ENCODE peak calls at places on chromosomes 2 and 18, in four cellular contexts. One of them, this sample, is unnamed.

GRCh38 chr2:45743531-45744391 is 92.3 kb downstream of the PRKCE start:
- DNase-seq in cardiac muscle cell: peak
- DNase-seq in colonic mucosa: peak
- DNase-seq in HCT116: no peak
- DNase-seq in this sample: no peak

GRCh38 chr2:214076527-214076926 is 334.3 kb upstream of the VWC2L start:
- DNase-seq in colonic mucosa: no peak
- DNase-seq in HCT116: no peak
- DNase-seq in cardiac muscle cell: no peak
- DNase-seq in this sample: no peak

GRCh38 chr2:238169021-238169707 is 10.4 kb downstream of the ERFE start:
- DNase-seq in cardiac muscle cell: peak
- DNase-seq in HCT116: no peak
- DNase-seq in colonic mucosa: no peak
- DNase-seq in this sample: no peak

GRCh38 chr18:10405014-10405493 is 49.4 kb upstream of the APCDD1 start:
- DNase-seq in HCT116: no peak
- DNase-seq in colonic mucosa: no peak
- DNase-seq in cardiac muscle cell: peak
- DNase-seq in this sample: no peak

GRCh38 chr18:36410346-36410745 is 112.8 kb downstream of the FHOD3 start:
- DNase-seq in cardiac muscle cell: no peak
- DNase-seq in HCT116: no peak
- DNase-seq in colonic mucosa: no peak
- DNase-seq in this sample: no peak

GRCh38 chr2:237310515-237311114 is 103.3 kb downstream of the COL6A3 start:
- DNase-seq in cardiac muscle cell: no peak
- DNase-seq in colonic mucosa: no peak
- DNase-seq in HCT116: no peak
- DNase-seq in this sample: no peak

GRCh38 chr18:79544386-79544963 is 135.1 kb upstream of the CTDP1 start:
- DNase-seq in cardiac muscle cell: no peak
- DNase-seq in colonic mucosa: no peak
- DNase-seq in HCT116: no peak
- DNase-seq in this sample: no peak

GRCh38 chr2:177161741-177162440 is 50.7 kb upstream of the HNRNPA3 start:
- DNase-seq in HCT116: no peak
- DNase-seq in cardiac muscle cell: peak
- DNase-seq in colonic mucosa: no peak
- DNase-seq in this sample: no peak

GRCh38 chr18:46398005-46398404 is 259.0 kb downstream of the LOXHD1 start:
- DNase-seq in cardiac muscle cell: no peak
- DNase-seq in colonic mucosa: no peak
- DNase-seq in HCT116: no peak
- DNase-seq in this sample: no peak

GRCh38 chr2:23666241-23667025 is 260.5 kb downstream of the ATAD2B start:
- DNase-seq in HCT116: no peak
- DNase-seq in colonic mucosa: no peak
- DNase-seq in cardiac muscle cell: no peak
- DNase-seq in this sample: no peak

GRCh38 chr2:229412686-229413085 is 141.6 kb upstream of the PID1 start:
- DNase-seq in cardiac muscle cell: no peak
- DNase-seq in HCT116: no peak
- DNase-seq in colonic mucosa: no peak
- DNase-seq in this sample: no peak

GRCh38 chr18:46639386-46639785 is 17.6 kb downstream of the LOXHD1 start:
- DNase-seq in HCT116: no peak
- DNase-seq in cardiac muscle cell: no peak
- DNase-seq in colonic mucosa: no peak
- DNase-seq in this sample: no peak

GRCh38 chr2:239400000-239400831 is 604 bp downstream of the HDAC4 start:
- DNase-seq in HCT116: no peak
- DNase-seq in cardiac muscle cell: peak
- DNase-seq in colonic mucosa: peak
- DNase-seq in this sample: peak

GRCh38 chr2:239399404-239399999 is 1.3 kb downstream of the HDAC4 start:
- DNase-seq in cardiac muscle cell: peak
- DNase-seq in colonic mucosa: peak
- DNase-seq in HCT116: no peak
- DNase-seq in this sample: no peak

GRCh38 chr2:239400907-239401449 is at the start of gene HDAC4:
- DNase-seq in cardiac muscle cell: peak
- DNase-seq in colonic mucosa: peak
- DNase-seq in HCT116: peak
- DNase-seq in this sample: peak

GRCh38 chr2:239402666-239403065 is 1.8 kb upstream of the HDAC4 start:
- DNase-seq in HCT116: no peak
- DNase-seq in colonic mucosa: no peak
- DNase-seq in cardiac muscle cell: no peak
- DNase-seq in this sample: no peak

GRCh38 chr2:239401450-239402227 is 819 bp upstream of the HDAC4 start:
- DNase-seq in HCT116: peak
- DNase-seq in cardiac muscle cell: peak
- DNase-seq in colonic mucosa: peak
- DNase-seq in this sample: peak
- TF ChIP-seq CTCF in HCT116: no peak
- TF ChIP-seq CTCF in cardiac muscle cell: no peak
- TF ChIP-seq CTCF in colonic mucosa: no peak
- TF ChIP-seq CTCF in this sample: no peak

GRCh38 chr2:79909521-79909920 is 395.0 kb downstream of the LRRTM1 start:
- DNase-seq in cardiac muscle cell: no peak
- DNase-seq in HCT116: no peak
- DNase-seq in colonic mucosa: no peak
- DNase-seq in this sample: no peak

GRCh38 chr2:79906149-79906548 is 393.3 kb downstream of the CTNNA2 start:
- DNase-seq in HCT116: no peak
- DNase-seq in colonic mucosa: no peak
- DNase-seq in cardiac muscle cell: no peak
- DNase-seq in this sample: no peak

GRCh38 chr2:79916285-79916684 is 388.3 kb downstream of the LRRTM1 start:
- DNase-seq in colonic mucosa: no peak
- DNase-seq in HCT116: no peak
- DNase-seq in cardiac muscle cell: no peak
- DNase-seq in this sample: no peak

GRCh38 chr2:79910643-79911042 is 393.9 kb downstream of the LRRTM1 start:
- DNase-seq in HCT116: no peak
- DNase-seq in cardiac muscle cell: no peak
- DNase-seq in colonic mucosa: no peak
- DNase-seq in this sample: no peak
- TF ChIP-seq CTCF in HCT116: no peak
- TF ChIP-seq CTCF in cardiac muscle cell: no peak
- TF ChIP-seq CTCF in colonic mucosa: no peak
- TF ChIP-seq CTCF in this sample: no peak

GRCh38 chr2:64644240-64645013 is 9.3 kb downstream of the SERTAD2 start:
- DNase-seq in HCT116: peak
- DNase-seq in cardiac muscle cell: peak
- DNase-seq in colonic mucosa: peak
- DNase-seq in this sample: peak

GRCh38 chr2:64643838-64644219 is 9.9 kb downstream of the SERTAD2 start:
- DNase-seq in HCT116: no peak
- DNase-seq in cardiac muscle cell: no peak
- DNase-seq in colonic mucosa: no peak
- DNase-seq in this sample: no peak

GRCh38 chr2:64641585-64641984 is 12.1 kb downstream of the SERTAD2 start:
- DNase-seq in colonic mucosa: no peak
- DNase-seq in HCT116: no peak
- DNase-seq in cardiac muscle cell: no peak
- DNase-seq in this sample: no peak

GRCh38 chr2:64646007-64646880 is 7.5 kb downstream of the SERTAD2 start:
- DNase-seq in cardiac muscle cell: peak
- DNase-seq in colonic mucosa: peak
- DNase-seq in HCT116: peak
- DNase-seq in this sample: peak

GRCh38 chr2:64645014-64645418 is 8.7 kb downstream of the SERTAD2 start:
- DNase-seq in colonic mucosa: peak
- DNase-seq in HCT116: no peak
- DNase-seq in cardiac muscle cell: peak
- DNase-seq in this sample: peak
- TF ChIP-seq CTCF in colonic mucosa: no peak
- TF ChIP-seq CTCF in HCT116: no peak
- TF ChIP-seq CTCF in cardiac muscle cell: peak
- TF ChIP-seq CTCF in this sample: no peak

GRCh38 chr2:63050916-63051794 is 525 bp downstream of the OTX1 start:
- DNase-seq in colonic mucosa: no peak
- DNase-seq in HCT116: no peak
- DNase-seq in cardiac muscle cell: no peak
- DNase-seq in this sample: peak
- TF ChIP-seq CTCF in colonic mucosa: no peak
- TF ChIP-seq CTCF in HCT116: no peak
- TF ChIP-seq CTCF in cardiac muscle cell: no peak
- TF ChIP-seq CTCF in this sample: no peak

DNA sequence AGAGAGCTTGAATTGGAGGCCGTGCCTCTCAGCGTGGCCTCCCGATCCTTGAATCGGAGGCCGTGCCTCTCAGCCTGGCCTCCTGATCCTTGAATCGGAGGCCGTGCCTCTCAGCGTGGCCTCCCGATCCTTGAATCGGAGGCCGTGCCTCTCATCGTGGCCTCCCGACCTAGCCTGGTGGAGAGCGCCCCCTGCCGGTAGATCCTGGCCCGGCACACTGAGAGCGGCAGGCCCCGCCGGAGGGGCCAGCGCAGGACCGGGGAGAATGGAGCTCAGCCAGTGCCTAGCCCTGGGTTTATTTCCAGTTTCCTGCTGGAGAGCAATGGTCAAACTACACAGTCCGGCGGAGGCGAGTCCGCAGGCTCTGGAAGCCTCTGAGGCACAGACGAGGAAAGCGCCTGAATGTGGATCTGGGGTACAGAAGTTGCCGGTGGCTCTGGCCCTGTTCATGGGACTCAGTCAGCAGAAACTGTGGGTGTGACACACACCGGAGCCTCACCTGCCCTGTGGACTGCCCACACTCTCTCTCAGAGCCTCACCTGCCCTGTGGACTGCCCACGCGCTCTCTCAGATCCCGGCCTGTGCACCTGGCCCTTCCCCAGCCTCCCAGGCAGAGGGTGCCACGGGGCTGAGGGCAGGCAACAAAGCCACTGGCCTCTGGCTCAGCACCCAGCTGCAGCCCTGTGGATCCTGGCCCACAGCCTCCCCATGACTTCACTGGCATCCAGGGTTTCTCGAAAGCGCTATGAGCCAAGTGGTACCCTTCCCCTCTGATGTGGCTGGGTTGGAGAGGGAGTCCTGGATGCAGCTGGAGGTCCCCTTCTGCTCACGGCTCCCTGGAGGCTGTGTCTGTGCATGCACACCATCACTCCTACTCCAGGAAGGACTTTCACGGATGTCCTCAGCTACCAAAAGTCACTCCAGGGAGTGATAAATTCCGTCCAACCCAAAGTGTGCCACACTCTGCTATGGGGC is 1.5 kb downstream of the IL36B start:
- DNase-seq in colonic mucosa: no peak
- DNase-seq in HCT116: no peak
- DNase-seq in cardiac muscle cell: no peak
- DNase-seq in this sample: no peak
- TF ChIP-seq CTCF in colonic mucosa: no peak
- TF ChIP-seq CTCF in HCT116: no peak
- TF ChIP-seq CTCF in cardiac muscle cell: no peak
- TF ChIP-seq CTCF in this sample: no peak

GRCh38 chr2:131394147-131394931 is 30.4 kb upstream of the RAB6D start:
- DNase-seq in HCT116: no peak
- DNase-seq in colonic mucosa: peak
- DNase-seq in cardiac muscle cell: peak
- DNase-seq in this sample: peak
- TF ChIP-seq CTCF in HCT116: no peak
- TF ChIP-seq CTCF in colonic mucosa: no peak
- TF ChIP-seq CTCF in cardiac muscle cell: no peak
- TF ChIP-seq CTCF in this sample: no peak

GRCh38 chr2:163692081-163692480 is 43.7 kb downstream of the FIGN start:
- DNase-seq in cardiac muscle cell: peak
- DNase-seq in HCT116: no peak
- DNase-seq in colonic mucosa: no peak
- DNase-seq in this sample: no peak
- TF ChIP-seq CTCF in cardiac muscle cell: no peak
- TF ChIP-seq CTCF in HCT116: no peak
- TF ChIP-seq CTCF in colonic mucosa: no peak
- TF ChIP-seq CTCF in this sample: no peak

GRCh38 chr18:63028380-63028779 is 291.2 kb downstream of the BCL2 start:
- DNase-seq in cardiac muscle cell: no peak
- DNase-seq in HCT116: no peak
- DNase-seq in colonic mucosa: no peak
- DNase-seq in this sample: no peak

GRCh38 chr18:63022429-63023022 is 297.0 kb downstream of the BCL2 start:
- DNase-seq in colonic mucosa: no peak
- DNase-seq in HCT116: no peak
- DNase-seq in cardiac muscle cell: no peak
- DNase-seq in this sample: peak

DNA sequence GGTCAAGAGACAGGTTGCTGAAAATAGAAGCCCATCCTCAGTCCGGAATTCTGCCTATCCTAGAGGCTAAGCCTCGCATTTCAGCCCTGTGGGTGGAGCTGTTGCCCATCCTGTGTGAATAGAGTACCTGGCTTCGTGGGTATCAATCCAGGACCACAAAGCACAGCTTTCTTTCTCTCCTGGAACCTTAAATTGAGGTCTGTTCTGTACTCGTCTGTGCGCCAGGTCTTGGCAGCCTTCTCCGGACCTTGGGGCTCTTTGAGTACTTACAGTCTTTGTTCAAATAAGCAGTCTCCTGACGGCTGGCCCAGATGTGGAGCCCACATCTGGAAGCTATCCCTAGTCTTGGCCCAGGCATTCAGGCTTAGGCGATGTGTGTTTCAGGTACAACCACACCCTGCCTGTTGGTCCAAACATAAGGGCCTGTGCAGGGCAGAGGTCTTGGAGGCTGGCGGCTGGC is 294.3 kb downstream of the BCL2 start:
- DNase-seq in HCT116: no peak
- DNase-seq in colonic mucosa: peak
- DNase-seq in cardiac muscle cell: peak
- DNase-seq in this sample: peak
- TF ChIP-seq CTCF in HCT116: peak
- TF ChIP-seq CTCF in colonic mucosa: no peak
- TF ChIP-seq CTCF in cardiac muscle cell: peak
- TF ChIP-seq CTCF in this sample: peak

GRCh38 chr18:76256897-76257500 is 238.0 kb downstream of the ZNF516 start:
- DNase-seq in colonic mucosa: no peak
- DNase-seq in HCT116: peak
- DNase-seq in cardiac muscle cell: peak
- DNase-seq in this sample: peak
- TF ChIP-seq CTCF in colonic mucosa: peak
- TF ChIP-seq CTCF in HCT116: peak
- TF ChIP-seq CTCF in cardiac muscle cell: peak
- TF ChIP-seq CTCF in this sample: peak

DNA sequence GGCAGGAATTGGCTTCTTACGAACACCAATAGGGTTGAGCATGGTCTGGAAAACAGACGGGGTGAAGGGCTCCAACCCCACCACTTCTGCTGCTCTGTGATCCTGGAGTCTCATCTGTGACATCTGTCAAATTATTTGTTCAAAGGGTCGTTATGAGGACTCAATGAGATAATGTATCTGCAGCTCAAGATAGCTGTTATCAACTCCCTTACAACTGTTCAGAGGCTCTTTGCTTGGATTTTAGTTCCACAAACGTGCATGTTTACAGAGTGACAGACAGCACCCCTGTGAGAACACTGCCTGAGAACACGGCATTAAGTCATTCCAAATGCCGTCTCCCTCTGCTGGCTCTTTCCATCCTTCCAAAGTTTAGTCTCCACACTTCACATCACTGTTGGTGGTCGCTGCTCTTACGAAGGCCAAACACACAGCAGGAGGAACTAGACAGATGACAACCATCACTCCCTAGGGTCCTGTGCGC is 220.5 kb downstream of the ANAPC1 start:
- DNase-seq in colonic mucosa: peak
- DNase-seq in cardiac muscle cell: peak
- DNase-seq in HCT116: no peak
- DNase-seq in this sample: no peak
- TF ChIP-seq CTCF in colonic mucosa: no peak
- TF ChIP-seq CTCF in cardiac muscle cell: peak
- TF ChIP-seq CTCF in HCT116: no peak
- TF ChIP-seq CTCF in this sample: no peak